ENCODE peak calls at places on chromosomes 2 and 18, in five cellular contexts. G, A, O, Z and S are unnamed samples.

GRCh38 chr18:74457743-74458465 is 796 bp upstream of the DIPK1C start:
- DNase-seq in O (no peak), A (no peak), Z (no peak), G (no peak), S (no peak)

GRCh38 chr2:182379235-182379634 is 47.6 kb downstream of the PDE1A start:
- DNase-seq in G (no peak), O (no peak), A (no peak), Z (no peak), S (no peak)

GRCh38 chr18:54961016-54961423 is 1.8 kb upstream of the CCDC68 start:
- DNase-seq in Z (no peak), A (no peak), G (no peak), O (no peak), S (no peak)

GRCh38 chr2:222969491-222969890 is 82.5 kb upstream of the KCNE4 start:
- DNase-seq in A (no peak), G (peak), Z (no peak), O (no peak), S (no peak)

GRCh38 chr18:79400091-79400590 is 4.4 kb downstream of the NFATC1 start:
- DNase-seq in Z (no peak), A (no peak), O (peak), G (no peak), S (peak)

GRCh38 chr18:34647251-34647650 is 62.8 kb upstream of the DTNA start:
- DNase-seq in O (no peak), G (no peak), A (no peak), Z (no peak), S (no peak)

GRCh38 chr2:231910771-231911170 is 15.4 kb downstream of the NPPC start:
- DNase-seq in A (no peak), Z (no peak), O (no peak), G (no peak), S (no peak)

GRCh38 chr2:3097804-3098203 is 279.8 kb downstream of the EIPR1 start:
- DNase-seq in Z (no peak), A (no peak), O (no peak), G (no peak), S (no peak)

GRCh38 chr2:157691695-157692094 is 63.0 kb upstream of the ACVR1C start:
- DNase-seq in Z (no peak), A (no peak), O (no peak), G (no peak), S (no peak)

GRCh38 chr2:118134650-118135049 is 46.4 kb downstream of the INSIG2 start:
- DNase-seq in O (no peak), Z (no peak), A (no peak), G (no peak), S (no peak)

GRCh38 chr2:168002021-168002553 is 245.3 kb downstream of the STK39 start:
- DNase-seq in Z (no peak), G (peak), A (peak), O (no peak), S (no peak)

GRCh38 chr2:227214622-227215041 is 50.2 kb downstream of the COL4A3 start:
- DNase-seq in G (peak), Z (no peak), O (no peak), A (no peak), S (no peak)

GRCh38 chr2:74499269-74499939 is at the start of gene LBX2:
- DNase-seq in O (no peak), G (no peak), A (no peak), Z (no peak), S (no peak)

GRCh38 chr18:79873449-79874110 is 75.8 kb downstream of the KCNG2 start:
- DNase-seq in A (no peak), G (no peak), Z (no peak), O (peak), S (no peak)